ENCODE peak calls at places on chromosomes 2 and 18, in ten cellular contexts. T, G, B, F, C, L, O, A, S and D are unnamed samples.

GRCh38 chr2:235612551-235612950 is 118.7 kb downstream of the AGAP1 start:
- DNase-seq in T (no peak), G (no peak), B (no peak), F (no peak), C (no peak), L (no peak), O (no peak), A (no peak), S (no peak), D (no peak)

GRCh38 chr2:150570712-150571111 is 83.2 kb upstream of the RND3 start:
- DNase-seq in T (peak), G (peak), B (no peak), F (no peak), C (no peak), L (peak), O (no peak), A (no peak), S (no peak), D (no peak)

GRCh38 chr2:218003994-218004419 is 1.2 kb upstream of the TNS1 start:
- DNase-seq in T (peak), G (peak), B (no peak), F (no peak), C (no peak), L (peak), O (no peak), A (no peak), S (no peak), D (no peak)

GRCh38 chr18:13611058-13611615 is 115.2 kb downstream of the FAM210A start:
- DNase-seq in T (peak), G (peak), B (no peak), F (peak), C (peak), L (peak), O (peak), A (no peak), S (no peak), D (peak)

GRCh38 chr2:128438586-128438985 is 119.9 kb upstream of the HS6ST1 start:
- DNase-seq in T (no peak), G (no peak), B (no peak), F (no peak), C (no peak), L (no peak), O (no peak), A (no peak), S (no peak), D (no peak)

GRCh38 chr2:142879191-142879590 is 1.7 kb downstream of the KYNU start:
- DNase-seq in T (no peak), G (no peak), B (no peak), F (no peak), C (no peak), L (no peak), O (no peak), A (no peak), S (no peak), D (no peak)

GRCh38 chr18:34773378-34773777 is 63.3 kb downstream of the DTNA start:
- DNase-seq in T (peak), G (peak), B (no peak), F (no peak), C (no peak), L (peak), O (no peak), A (no peak), S (no peak), D (no peak)

GRCh38 chr2:218392891-218393462 is 6.7 kb upstream of the CTDSP1 start:
- DNase-seq in T (no peak), G (no peak), B (no peak), F (no peak), C (no peak), L (no peak), O (no peak), A (no peak), S (no peak), D (no peak)

GRCh38 chr2:119517433-119517832 is 6.8 kb downstream of the SCTR start:
- DNase-seq in T (peak), G (peak), B (peak), F (peak), C (peak), L (peak), O (peak), A (peak), S (peak), D (peak)

GRCh38 chr18:48488388-48488850 is 50.4 kb upstream of the CTIF start:
- DNase-seq in T (peak), G (peak), B (peak), F (no peak), C (no peak), L (peak), O (no peak), A (no peak), S (peak), D (peak)

GRCh38 chr18:63379639-63379962 is 12.6 kb upstream of the KDSR start:
- DNase-seq in T (no peak), G (peak), B (no peak), F (no peak), C (no peak), L (peak), O (no peak), A (no peak), S (no peak), D (no peak)
- H3K9ac ChIP-seq in T (no peak), G (no peak), B (no peak), F (no peak), C (no peak), L (no peak), O (no peak), A (no peak), S (no peak), D (no peak)

GRCh38 chr2:144495227-144495933 is 24.5 kb downstream of the ZEB2 start:
- DNase-seq in T (peak), G (no peak), B (no peak), F (no peak), C (no peak), L (peak), O (no peak), A (no peak), S (no peak), D (no peak)

GRCh38 chr2:144493027-144493809 is 26.7 kb downstream of the ZEB2 start:
- DNase-seq in T (peak), G (no peak), B (no peak), F (no peak), C (no peak), L (no peak), O (no peak), A (no peak), S (no peak), D (no peak)

GRCh38 chr2:144490017-144490416 is 29.9 kb downstream of the ZEB2 start:
- DNase-seq in T (no peak), G (no peak), B (no peak), F (no peak), C (no peak), L (no peak), O (no peak), A (no peak), S (no peak), D (no peak)

GRCh38 chr2:144489315-144489920 is 30.5 kb downstream of the ZEB2 start:
- DNase-seq in T (no peak), G (no peak), B (no peak), F (no peak), C (no peak), L (no peak), O (no peak), A (no peak), S (no peak), D (no peak)

GRCh38 chr2:144490857-144491256 is 29.1 kb downstream of the ZEB2 start:
- DNase-seq in T (no peak), G (no peak), B (no peak), F (no peak), C (no peak), L (no peak), O (no peak), A (no peak), S (no peak), D (no peak)
- H3K9ac ChIP-seq in T (no peak), G (no peak), B (no peak), F (no peak), C (no peak), L (no peak), O (no peak), A (no peak), S (no peak), D (no peak)

DNA sequence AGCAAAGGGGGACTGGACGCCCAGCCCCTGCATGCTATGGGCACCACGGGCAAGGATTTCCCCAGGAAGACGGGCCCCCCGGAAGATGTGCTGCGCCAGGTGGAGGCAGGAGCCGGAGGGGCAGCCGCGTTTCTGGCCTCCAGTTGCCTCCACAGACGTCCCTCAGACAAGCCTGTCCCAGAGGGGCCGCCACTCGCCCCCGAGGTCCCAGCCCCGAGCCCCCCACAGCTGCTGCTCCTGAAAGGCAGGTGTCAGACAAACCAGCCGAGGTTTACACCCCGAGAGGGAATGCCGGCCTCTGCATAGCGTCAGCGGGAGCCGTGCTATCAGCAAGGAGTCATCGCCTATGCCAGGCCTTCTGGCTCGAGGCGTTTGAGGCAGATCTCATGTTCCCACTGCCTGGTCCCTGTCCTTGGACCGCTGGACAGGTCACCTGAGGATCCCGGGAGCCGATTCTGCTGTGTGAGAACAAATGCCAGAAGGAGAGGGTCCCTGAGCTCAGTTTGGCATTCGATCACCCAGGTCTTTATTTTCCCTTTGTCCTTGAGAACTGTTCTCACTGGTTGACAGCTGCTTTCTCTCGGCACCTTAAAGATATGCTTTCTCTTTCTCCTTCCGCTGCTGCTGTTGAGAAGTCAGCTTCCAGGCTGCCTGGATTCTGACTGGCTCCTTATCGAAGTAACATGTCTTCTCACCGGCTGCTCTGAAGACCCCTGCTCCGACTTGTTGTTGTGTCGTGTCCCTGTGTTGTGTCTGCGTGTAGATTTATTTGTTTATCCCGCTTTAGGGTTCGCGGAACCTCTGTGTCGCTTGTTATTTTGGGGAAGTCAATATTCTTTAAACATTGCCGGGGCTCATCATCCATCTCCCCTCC is 20.6 kb downstream of the CROCC2 start:
- DNase-seq in T (peak), G (no peak), B (no peak), F (no peak), C (peak), L (peak), O (peak), A (no peak), S (no peak), D (no peak)
- H3K9ac ChIP-seq in T (peak), G (no peak), B (no peak), F (no peak), C (no peak), L (no peak), O (no peak), A (no peak), S (no peak), D (no peak)

DNA sequence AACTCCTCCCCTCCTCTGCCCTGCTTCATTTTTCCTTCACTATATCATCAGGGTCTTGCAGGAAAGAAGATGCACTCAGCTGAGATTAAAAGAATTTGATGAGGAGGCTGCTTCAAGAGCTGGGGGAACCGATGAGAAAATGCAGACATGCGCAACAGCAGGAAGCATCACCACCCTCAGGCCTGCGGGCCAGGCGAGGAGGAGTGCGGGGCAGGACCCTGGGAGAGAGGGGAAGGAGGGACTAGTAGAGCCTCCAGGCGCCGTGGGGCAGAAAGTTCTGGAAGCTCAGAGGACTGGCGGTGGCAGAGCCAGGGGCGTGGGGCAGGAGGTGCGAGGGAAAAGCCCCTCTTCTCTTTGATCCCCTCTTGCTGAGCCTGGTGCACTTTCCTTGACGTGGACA is 108.2 kb downstream of the CD226 start:
- DNase-seq in T (no peak), G (no peak), B (no peak), F (no peak), C (no peak), L (no peak), O (peak), A (no peak), S (no peak), D (no peak)
- H3K9ac ChIP-seq in T (no peak), G (no peak), B (no peak), F (no peak), C (no peak), L (no peak), O (no peak), A (no peak), S (no peak), D (no peak)

GRCh38 chr2:20225294-20226151 is 593 bp upstream of the SDC1 start:
- DNase-seq in T (peak), G (peak), B (peak), F (peak), C (peak), L (peak), O (peak), A (peak), S (peak), D (no peak)
- H3K9ac ChIP-seq in T (no peak), G (no peak), B (peak), F (peak), C (peak), L (no peak), O (no peak), A (no peak), S (peak), D (peak)